ENCODE peak calls at places on chromosomes 5 and 9, in five cellular contexts. C is transverse colon, Z is astrocyte, B is colonic mucosa, G is right lobe of liver. O is an unnamed sample.

GRCh38 chr9:93592389-93593021 is 16.1 kb downstream of the PHF2 start:
- DNase-seq in C (no peak), G (no peak), Z (no peak), B (no peak), O (peak; percentile 37)

GRCh38 chr9:107270082-107270481 is 13.0 kb upstream of the RAD23B start:
- DNase-seq in Z (no peak), G (no peak), C (no peak), B (no peak), O (no peak)

GRCh38 chr5:172713113-172713808 is 57.7 kb downstream of the DUSP1 start:
- DNase-seq in B (peak; percentile 69), G (peak; percentile 70), Z (no peak), C (peak; percentile 57), O (peak; percentile 72)

GRCh38 chr9:134059188-134059641 is 8.6 kb downstream of the BRD3 start:
- DNase-seq in G (no peak), C (peak; percentile 6), B (peak; percentile 13), Z (no peak), O (no peak)

GRCh38 chr5:14806452-14806851 is 65.1 kb downstream of the ANKH start:
- DNase-seq in Z (peak; percentile 72), C (no peak), B (no peak), G (peak; percentile 33), O (no peak)

GRCh38 chr9:76690575-76691370 is 73.5 kb upstream of the PCA3 start:
- DNase-seq in B (no peak), Z (no peak), C (no peak), G (no peak), O (no peak)

GRCh38 chr5:176901260-176902101 is 2.3 kb upstream of the HK3 start:
- DNase-seq in B (no peak), Z (no peak), C (no peak), G (no peak), O (no peak)

GRCh38 chr9:92616199-92617129 is 53.5 kb downstream of the IPPK start:
- DNase-seq in G (peak; percentile 79), Z (peak; percentile 31), C (no peak), B (peak; percentile 12), O (peak; percentile 56)

DNA sequence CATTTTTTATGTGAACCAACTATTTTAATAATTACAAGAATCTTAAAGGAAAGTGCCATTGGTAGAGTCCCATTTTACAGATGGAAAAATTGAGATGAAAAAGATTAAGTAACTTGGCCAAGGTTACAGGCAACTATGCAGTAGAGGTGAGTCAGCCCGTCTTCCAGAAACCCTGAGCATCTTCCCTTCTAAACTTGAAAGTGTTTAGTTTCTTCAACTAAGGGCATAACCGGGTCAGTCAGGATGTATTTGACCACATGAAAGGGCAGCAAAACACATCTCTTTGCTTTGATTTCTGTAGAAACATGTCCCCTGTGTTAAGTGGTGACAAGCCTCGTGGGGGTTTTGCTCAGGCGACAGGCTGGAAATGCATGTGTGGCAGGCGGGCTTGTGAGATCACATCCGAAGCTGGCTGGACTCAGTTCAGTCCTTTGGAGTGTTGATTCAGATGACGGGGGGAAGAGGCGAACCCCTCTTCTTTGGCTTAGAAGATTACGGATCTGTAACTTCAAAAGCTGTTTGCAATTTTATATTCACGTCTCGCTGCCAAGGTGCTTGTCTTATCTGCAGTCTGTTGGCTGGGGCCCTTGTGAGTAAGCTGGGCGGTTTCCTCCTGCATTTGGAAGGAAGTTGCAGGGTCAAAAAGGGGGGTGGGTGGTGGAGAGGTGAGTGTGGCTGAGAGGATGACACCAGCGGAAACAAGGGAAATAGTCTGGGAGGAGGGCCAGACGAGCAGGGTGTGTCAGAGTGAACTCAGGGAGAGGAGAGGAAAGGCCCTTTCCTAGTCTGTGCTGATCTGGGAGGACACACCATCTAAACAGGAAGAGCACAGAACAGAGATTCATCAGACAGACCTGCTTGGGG is 78.9 kb upstream of the RPS23 start:
- DNase-seq in G (peak; percentile 43), C (peak; percentile 64), Z (peak; percentile 100), B (peak; percentile 66), O (peak; percentile 90)
- H3K4me3 ChIP-seq in G (no peak overlapping the region), C (no peak overlapping the region), Z (no peak overlapping the region), B (no peak overlapping the region), O (no peak overlapping the region)

GRCh38 chr5:155728146-155728856 is 598.7 kb upstream of the SGCD start:
- DNase-seq in Z (peak; percentile 47), B (peak; percentile 37), G (peak; percentile 65), C (peak; percentile 52), O (peak; percentile 82)
- H3K27ac ChIP-seq in Z (no peak overlapping the region), B (no peak overlapping the region), G (no peak overlapping the region), C (no peak overlapping the region), O (no peak overlapping the region)

GRCh38 chr9:114123031-114123977 is 24.2 kb upstream of the KIF12 start:
- DNase-seq in B (no peak), Z (no peak), C (no peak), G (no peak), O (no peak)

GRCh38 chr9:114121445-114122151 is 22.5 kb upstream of the KIF12 start:
- DNase-seq in G (no peak), Z (no peak), C (no peak), B (no peak), O (no peak)

GRCh38 chr9:114122152-114122615 is 23.1 kb upstream of the KIF12 start:
- DNase-seq in B (no peak), Z (no peak), G (no peak), C (no peak), O (no peak)

GRCh38 chr9:114124138-114124537 is 25.0 kb upstream of the KIF12 start:
- DNase-seq in C (no peak), Z (no peak), B (no peak), G (no peak), O (no peak)

GRCh38 chr9:114122628-114123027 is 23.5 kb upstream of the KIF12 start:
- DNase-seq in B (no peak), G (no peak), Z (no peak), C (no peak), O (no peak)
- H3K4me1 ChIP-seq in B (no peaks in the 10 kb centered on the region), G (peaks cover 20% of the 10 kb centered on the region), Z (no peaks in the 10 kb centered on the region), C (no peaks in the 10 kb centered on the region), O (no peaks in the 10 kb centered on the region)

GRCh38 chr5:35838370-35839042 is 18.2 kb upstream of the IL7R start:
- DNase-seq in C (no peak), B (no peak), G (no peak), Z (no peak), O (no peak)

GRCh38 chr5:35842856-35843255 is 13.8 kb upstream of the IL7R start:
- DNase-seq in Z (no peak), C (no peak), B (no peak), G (no peak), O (no peak)
- H3K4me3 ChIP-seq in Z (no peak overlapping the region), C (no peak overlapping the region), B (no peak overlapping the region), G (no peak overlapping the region), O (no peak overlapping the region)

GRCh38 chr9:90455316-90455715 is 187.3 kb downstream of the DIRAS2 start:
- DNase-seq in G (no peak), B (no peak), C (no peak), Z (no peak), O (no peak)
- H3K27ac ChIP-seq in G (no peak overlapping the region), B (no peak overlapping the region), C (no peak overlapping the region), Z (no peak overlapping the region), O (no peak overlapping the region)

GRCh38 chr5:1391691-1392090 is 46.8 kb upstream of the CLPTM1L start:
- DNase-seq in B (no peak), Z (no peak), G (no peak), C (no peak), O (no peak)
- H3K4me1 ChIP-seq in B (peaks cover under 1% of the 10 kb centered on the region), Z (no peaks in the 10 kb centered on the region), G (no peaks in the 10 kb centered on the region), C (peaks cover 2% of the 10 kb centered on the region), O (no peaks in the 10 kb centered on the region)

O was measured in aorta.